ENCODE peak calls at places on chromosome 9, in five cellular contexts. One of them, this sample, is unnamed.

GRCh38 chr9:6822696-6823095 is 64.9 kb downstream of the KDM4C start:
- DNase-seq in A549: no peak
- DNase-seq in CD8-positive, alpha-beta T cell: no peak
- DNase-seq in cardiac muscle cell: no peak
- DNase-seq in uterus: no peak
- DNase-seq in this sample: no peak

GRCh38 chr9:127273350-127273749 is 8.8 kb downstream of the GARNL3 start:
- DNase-seq in CD8-positive, alpha-beta T cell: no peak
- DNase-seq in A549: no peak
- DNase-seq in cardiac muscle cell: no peak
- DNase-seq in uterus: no peak
- DNase-seq in this sample: no peak

GRCh38 chr9:79382044-79382443 is 189.7 kb upstream of the TLE4 start:
- DNase-seq in A549: no peak
- DNase-seq in CD8-positive, alpha-beta T cell: no peak
- DNase-seq in uterus: no peak
- DNase-seq in cardiac muscle cell: no peak
- DNase-seq in this sample: no peak

GRCh38 chr9:77518688-77519087 is 129.4 kb downstream of the GNA14 start:
- DNase-seq in uterus: no peak
- DNase-seq in A549: no peak
- DNase-seq in cardiac muscle cell: no peak
- DNase-seq in CD8-positive, alpha-beta T cell: no peak
- DNase-seq in this sample: no peak

GRCh38 chr9:2017209-2017458 is 2.0 kb downstream of the SMARCA2 start:
- DNase-seq in cardiac muscle cell: no peak
- DNase-seq in A549: no peak
- DNase-seq in uterus: no peak
- DNase-seq in CD8-positive, alpha-beta T cell: no peak
- DNase-seq in this sample: peak; percentile 10

GRCh38 chr9:138070815-138071214 is 193.2 kb downstream of the CACNA1B start:
- DNase-seq in A549: no peak
- DNase-seq in cardiac muscle cell: no peak
- DNase-seq in uterus: peak; percentile 4
- DNase-seq in CD8-positive, alpha-beta T cell: no peak
- DNase-seq in this sample: no peak

GRCh38 chr9:34929506-34930102 is 28.5 kb upstream of the PHF24 start:
- DNase-seq in uterus: no peak
- DNase-seq in cardiac muscle cell: peak; percentile 64
- DNase-seq in A549: peak; percentile 18
- DNase-seq in CD8-positive, alpha-beta T cell: no peak
- DNase-seq in this sample: no peak

GRCh38 chr9:68822596-68823165 is 117.6 kb downstream of the PIP5K1B start:
- DNase-seq in cardiac muscle cell: no peak
- DNase-seq in uterus: no peak
- DNase-seq in CD8-positive, alpha-beta T cell: no peak
- DNase-seq in A549: no peak
- DNase-seq in this sample: no peak

GRCh38 chr9:134626576-134627416 is 14.8 kb upstream of the COL5A1 start:
- DNase-seq in uterus: peak; percentile 7
- DNase-seq in A549: no peak
- DNase-seq in cardiac muscle cell: no peak
- DNase-seq in CD8-positive, alpha-beta T cell: no peak
- DNase-seq in this sample: no peak

GRCh38 chr9:70322096-70322495 is 63.3 kb downstream of the SMC5 start:
- DNase-seq in uterus: no peak
- DNase-seq in A549: no peak
- DNase-seq in cardiac muscle cell: no peak
- DNase-seq in CD8-positive, alpha-beta T cell: no peak
- DNase-seq in this sample: no peak

GRCh38 chr9:3740690-3741419 is 215.1 kb upstream of the RFX3 start:
- DNase-seq in cardiac muscle cell: no peak
- DNase-seq in uterus: no peak
- DNase-seq in A549: no peak
- DNase-seq in CD8-positive, alpha-beta T cell: no peak
- DNase-seq in this sample: no peak

GRCh38 chr9:36282275-36282674 is 24.0 kb upstream of the GNE start:
- DNase-seq in CD8-positive, alpha-beta T cell: no peak
- DNase-seq in uterus: no peak
- DNase-seq in cardiac muscle cell: no peak
- DNase-seq in A549: no peak
- DNase-seq in this sample: no peak

GRCh38 chr9:123036886-123037540 is 3.5 kb downstream of the GPR21 start:
- DNase-seq in CD8-positive, alpha-beta T cell: no peak
- DNase-seq in uterus: no peak
- DNase-seq in A549: no peak
- DNase-seq in cardiac muscle cell: peak; percentile 9
- DNase-seq in this sample: no peak

GRCh38 chr9:123998970-123999621 is 12.5 kb upstream of the LHX2 start:
- DNase-seq in CD8-positive, alpha-beta T cell: no peak
- DNase-seq in uterus: no peak
- DNase-seq in cardiac muscle cell: no peak
- DNase-seq in A549: no peak
- DNase-seq in this sample: no peak

GRCh38 chr9:22084336-22085035 is 75.4 kb upstream of the CDKN2B start:
- DNase-seq in A549: no peak
- DNase-seq in CD8-positive, alpha-beta T cell: no peak
- DNase-seq in uterus: no peak
- DNase-seq in cardiac muscle cell: no peak
- DNase-seq in this sample: no peak

GRCh38 chr9:113675475-113675941 is 200.6 kb upstream of the ZNF618 start:
- DNase-seq in CD8-positive, alpha-beta T cell: no peak
- DNase-seq in uterus: peak; percentile 78
- DNase-seq in A549: no peak
- DNase-seq in cardiac muscle cell: no peak
- DNase-seq in this sample: peak; percentile 55

GRCh38 chr9:81083062-81083461 is 606.3 kb downstream of the TLE1 start:
- DNase-seq in CD8-positive, alpha-beta T cell: no peak
- DNase-seq in uterus: no peak
- DNase-seq in cardiac muscle cell: peak; percentile 37
- DNase-seq in A549: no peak
- DNase-seq in this sample: no peak

GRCh38 chr9:84230355-84231136 is 110.0 kb downstream of the SLC28A3 start:
- DNase-seq in cardiac muscle cell: peak; percentile 64
- DNase-seq in uterus: no peak
- DNase-seq in CD8-positive, alpha-beta T cell: no peak
- DNase-seq in A549: no peak
- DNase-seq in this sample: no peak

GRCh38 chr9:98019098-98019497 is 36.0 kb downstream of the ANP32B start:
- DNase-seq in CD8-positive, alpha-beta T cell: no peak
- DNase-seq in A549: no peak
- DNase-seq in uterus: no peak
- DNase-seq in cardiac muscle cell: no peak
- DNase-seq in this sample: no peak

GRCh38 chr9:20418485-20418884 is 203.8 kb downstream of the MLLT3 start:
- DNase-seq in uterus: no peak
- DNase-seq in A549: no peak
- DNase-seq in cardiac muscle cell: no peak
- DNase-seq in CD8-positive, alpha-beta T cell: no peak
- DNase-seq in this sample: no peak

GRCh38 chr9:134492281-134492691 is 149.3 kb upstream of the COL5A1 start:
- DNase-seq in uterus: peak; percentile 77
- DNase-seq in cardiac muscle cell: peak; percentile 46
- DNase-seq in A549: no peak
- DNase-seq in CD8-positive, alpha-beta T cell: no peak
- DNase-seq in this sample: no peak

GRCh38 chr9:114677418-114677817 is 4.6 kb downstream of the TEX48 start:
- DNase-seq in uterus: no peak
- DNase-seq in cardiac muscle cell: peak; percentile 84
- DNase-seq in A549: peak; percentile 93
- DNase-seq in CD8-positive, alpha-beta T cell: no peak
- DNase-seq in this sample: peak; percentile 15

GRCh38 chr9:7500521-7500920 is 299.1 kb downstream of the DMAC1 start:
- DNase-seq in CD8-positive, alpha-beta T cell: no peak
- DNase-seq in A549: no peak
- DNase-seq in uterus: no peak
- DNase-seq in cardiac muscle cell: no peak
- DNase-seq in this sample: no peak

GRCh38 chr9:23822331-23823169 is 3.5 kb downstream of the ELAVL2 start:
- DNase-seq in uterus: no peak
- DNase-seq in cardiac muscle cell: no peak
- DNase-seq in A549: no peak
- DNase-seq in CD8-positive, alpha-beta T cell: no peak
- DNase-seq in this sample: no peak

GRCh38 chr9:115135786-115136185 is 17.8 kb upstream of the TNC start:
- DNase-seq in CD8-positive, alpha-beta T cell: no peak
- DNase-seq in cardiac muscle cell: no peak
- DNase-seq in A549: no peak
- DNase-seq in uterus: no peak
- DNase-seq in this sample: no peak

GRCh38 chr9:91207889-91208651 is 153.6 kb downstream of the AUH start:
- DNase-seq in A549: no peak
- DNase-seq in CD8-positive, alpha-beta T cell: no peak
- DNase-seq in uterus: no peak
- DNase-seq in cardiac muscle cell: peak; percentile 23
- DNase-seq in this sample: no peak

GRCh38 chr9:91817493-91818225 is 132.4 kb downstream of the ROR2 start:
- DNase-seq in CD8-positive, alpha-beta T cell: no peak
- DNase-seq in uterus: peak; percentile 39
- DNase-seq in cardiac muscle cell: no peak
- DNase-seq in A549: no peak
- DNase-seq in this sample: no peak

GRCh38 chr9:78280982-78281668 is 15.8 kb upstream of the PSAT1 start:
- DNase-seq in A549: no peak
- DNase-seq in CD8-positive, alpha-beta T cell: no peak
- DNase-seq in uterus: peak; percentile 82
- DNase-seq in cardiac muscle cell: peak; percentile 82
- DNase-seq in this sample: no peak

GRCh38 chr9:80690340-80690939 is 998.9 kb downstream of the TLE1 start:
- DNase-seq in CD8-positive, alpha-beta T cell: no peak
- DNase-seq in cardiac muscle cell: no peak
- DNase-seq in uterus: no peak
- DNase-seq in A549: no peak
- DNase-seq in this sample: no peak

GRCh38 chr9:17802249-17802857 is 223.5 kb downstream of the SH3GL2 start:
- DNase-seq in CD8-positive, alpha-beta T cell: no peak
- DNase-seq in A549: peak; percentile 10
- DNase-seq in cardiac muscle cell: no peak
- DNase-seq in uterus: no peak
- DNase-seq in this sample: no peak

GRCh38 chr9:17799383-17799782 is 220.5 kb downstream of the SH3GL2 start:
- DNase-seq in cardiac muscle cell: no peak
- DNase-seq in A549: no peak
- DNase-seq in uterus: no peak
- DNase-seq in CD8-positive, alpha-beta T cell: no peak
- DNase-seq in this sample: no peak

GRCh38 chr9:17795708-17796107 is 216.8 kb downstream of the SH3GL2 start:
- DNase-seq in A549: no peak
- DNase-seq in cardiac muscle cell: no peak
- DNase-seq in CD8-positive, alpha-beta T cell: no peak
- DNase-seq in uterus: no peak
- DNase-seq in this sample: no peak

DNA sequence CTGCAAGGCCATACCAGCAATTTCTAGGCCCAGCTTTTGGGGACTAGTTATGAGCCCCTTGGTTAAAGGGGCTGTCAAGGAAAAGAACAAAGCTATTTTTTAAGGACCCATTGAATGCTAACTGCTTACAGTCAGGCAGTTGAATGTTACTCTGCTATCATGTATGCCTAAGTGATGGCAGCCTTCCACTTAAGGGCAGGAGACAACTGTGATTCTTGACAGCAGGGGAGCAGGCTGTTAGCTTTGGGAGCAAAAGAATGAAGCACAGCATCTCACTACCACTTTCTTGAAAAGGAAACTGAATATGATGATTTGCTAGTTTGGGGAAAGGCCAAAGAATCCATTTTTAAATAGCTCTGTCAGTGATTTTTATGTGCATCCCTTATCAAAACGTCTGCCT is 221.5 kb downstream of the SH3GL2 start:
- DNase-seq in cardiac muscle cell: no peak
- DNase-seq in A549: no peak
- DNase-seq in CD8-positive, alpha-beta T cell: no peak
- DNase-seq in uterus: no peak
- DNase-seq in this sample: no peak
- H3K4me1 ChIP-seq in cardiac muscle cell: peaks cover 7% of the 10 kb centered on the region
- H3K4me1 ChIP-seq in A549: no peaks in the 10 kb centered on the region
- H3K4me1 ChIP-seq in CD8-positive, alpha-beta T cell: no peaks in the 10 kb centered on the region
- H3K4me1 ChIP-seq in uterus: no peaks in the 10 kb centered on the region
- H3K4me1 ChIP-seq in this sample: no peaks in the 10 kb centered on the region

GRCh38 chr9:126144617-126145456 is 181.8 kb upstream of the MVB12B start:
- DNase-seq in A549: no peak
- DNase-seq in CD8-positive, alpha-beta T cell: no peak
- DNase-seq in cardiac muscle cell: peak; percentile 23
- DNase-seq in uterus: no peak
- DNase-seq in this sample: no peak
- H3K4me1 ChIP-seq in A549: no peaks in the 10 kb centered on the region
- H3K4me1 ChIP-seq in CD8-positive, alpha-beta T cell: peaks cover 6% of the 10 kb centered on the region
- H3K4me1 ChIP-seq in cardiac muscle cell: peaks cover 27% of the 10 kb centered on the region
- H3K4me1 ChIP-seq in uterus: no peaks in the 10 kb centered on the region
- H3K4me1 ChIP-seq in this sample: no peaks in the 10 kb centered on the region

DNA sequence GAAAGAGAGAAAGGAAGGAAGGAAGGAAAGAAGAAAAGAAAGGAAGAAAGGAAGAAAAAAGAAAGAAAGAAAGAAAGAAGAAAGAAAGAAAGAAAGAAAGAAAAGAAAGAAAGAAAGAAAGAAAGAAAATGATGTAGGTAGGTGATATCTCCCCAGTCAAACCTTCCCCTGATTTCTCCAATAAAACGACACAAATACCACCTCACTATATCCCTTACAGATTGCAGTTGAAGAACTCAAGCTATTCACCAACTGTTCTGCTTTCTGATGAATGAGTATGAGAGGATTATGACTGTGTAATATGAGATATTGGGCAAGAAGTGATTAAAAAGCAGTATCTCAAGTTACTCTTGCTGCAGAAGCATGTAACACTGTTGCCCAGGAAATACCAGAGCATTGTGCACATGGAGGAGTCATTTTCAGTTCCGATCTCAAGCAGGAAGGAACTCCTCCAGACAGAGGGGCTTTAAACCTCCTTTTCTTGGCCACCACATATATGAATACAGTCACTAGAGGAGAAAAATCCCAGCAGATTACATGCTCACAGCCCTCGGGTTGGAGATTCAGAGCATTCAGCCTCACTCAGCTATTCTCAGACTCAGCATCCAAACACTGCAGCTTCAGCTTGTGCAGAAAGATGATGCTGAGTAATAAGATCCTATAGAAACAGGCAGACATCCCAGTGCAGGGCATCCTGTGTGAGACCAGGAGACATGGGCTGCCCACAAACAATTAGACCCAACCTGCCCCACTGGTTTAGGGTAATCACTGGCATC is 61.4 kb downstream of the UGCG start:
- DNase-seq in cardiac muscle cell: no peak
- DNase-seq in CD8-positive, alpha-beta T cell: peak; percentile 22
- DNase-seq in A549: no peak
- DNase-seq in uterus: no peak
- DNase-seq in this sample: peak; percentile 14
- H3K4me1 ChIP-seq in cardiac muscle cell: peaks cover 10% of the 10 kb centered on the region
- H3K4me1 ChIP-seq in CD8-positive, alpha-beta T cell: no peaks in the 10 kb centered on the region
- H3K4me1 ChIP-seq in A549: peaks cover 50% of the 10 kb centered on the region
- H3K4me1 ChIP-seq in uterus: no peaks in the 10 kb centered on the region
- H3K4me1 ChIP-seq in this sample: peaks cover 3% of the 10 kb centered on the region

DNA sequence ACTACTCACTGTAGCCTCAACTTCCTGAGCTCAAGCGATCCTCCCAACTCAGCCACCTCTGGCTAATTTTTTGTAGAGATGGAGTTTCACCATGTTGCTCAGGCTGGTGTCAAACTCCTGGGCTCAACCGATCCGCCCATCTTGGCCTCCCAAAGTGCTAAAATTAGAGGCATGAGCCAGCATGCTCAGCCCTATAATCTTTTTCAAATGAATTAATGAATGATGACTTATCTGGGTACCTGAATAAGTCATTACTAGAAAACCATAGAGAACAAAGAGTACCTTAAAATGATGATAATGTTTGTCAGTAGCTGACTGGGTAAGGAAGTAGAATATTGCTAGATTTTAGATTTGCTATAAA is 13.8 kb downstream of the FNBP1 start:
- DNase-seq in A549: no peak
- DNase-seq in cardiac muscle cell: no peak
- DNase-seq in CD8-positive, alpha-beta T cell: no peak
- DNase-seq in uterus: no peak
- DNase-seq in this sample: no peak
- H3K4me1 ChIP-seq in A549: peaks cover 21% of the 10 kb centered on the region
- H3K4me1 ChIP-seq in cardiac muscle cell: no peaks in the 10 kb centered on the region
- H3K4me1 ChIP-seq in CD8-positive, alpha-beta T cell: peaks cover 85% of the 10 kb centered on the region
- H3K4me1 ChIP-seq in uterus: peaks cover 4% of the 10 kb centered on the region
- H3K4me1 ChIP-seq in this sample: peaks cover 69% of the 10 kb centered on the region

This sample was measured in thoracic aorta.